ENCODE peak calls at places on chromosomes 2 and 18, in four cellular contexts. P is hepatocyte, M is AG04450, J is mammary epithelial cell. W is an unnamed sample. For H3K9me3, the result is how much of the 10 kb centered on the place peaks cover.

GRCh38 chr2:173669271-173669853 is 295.8 kb downstream of the SP3 start:
- DNase-seq in J (peak), M (no peak), P (no peak), W (no peak)

GRCh38 chr2:149799296-149799695 is 211.7 kb upstream of the MMADHC start:
- DNase-seq in M (no peak), J (peak), P (peak), W (no peak)

GRCh38 chr2:85131116-85131515 is 2.1 kb upstream of the TCF7L1 start:
- DNase-seq in M (no peak), J (no peak), P (peak), W (peak)

GRCh38 chr2:195531754-195532153 is 125.3 kb upstream of the SLC39A10 start:
- DNase-seq in P (no peak), M (no peak), J (no peak), W (no peak)

GRCh38 chr2:98359986-98360385 is 13.7 kb downstream of the CNGA3 start:
- DNase-seq in P (no peak), J (peak), M (no peak), W (no peak)

GRCh38 chr18:49206717-49207116 is 253.7 kb downstream of the DYM start:
- DNase-seq in M (no peak), P (no peak), J (peak), W (no peak)

GRCh38 chr18:45662468-45662867 is 47.2 kb downstream of the SLC14A2 start:
- DNase-seq in M (no peak), P (no peak), J (no peak), W (no peak)

GRCh38 chr2:241441492-241441891 is 66.9 kb downstream of the STK25 start:
- DNase-seq in P (no peak), M (no peak), J (no peak), W (no peak)

GRCh38 chr18:40041951-40042350 is 1913.1 kb upstream of the PIK3C3 start:
- DNase-seq in M (no peak), P (no peak), J (no peak), W (no peak)

GRCh38 chr18:50793641-50794565 is 25.9 kb downstream of the MRO start:
- DNase-seq in J (no peak), P (no peak), M (no peak), W (no peak)

GRCh38 chr2:189147361-189147760 is 32.2 kb downstream of the COL5A2 start:
- DNase-seq in M (no peak), J (peak), P (no peak), W (no peak)

GRCh38 chr2:181685150-181685688 is 4.9 kb upstream of the NEUROD1 start:
- DNase-seq in J (no peak), P (peak), M (no peak), W (peak)

GRCh38 chr18:10072659-10073309 is 159.0 kb downstream of the VAPA start:
- DNase-seq in M (no peak), P (no peak), J (peak), W (no peak)

GRCh38 chr2:205034034-205034433 is 488.8 kb downstream of the PARD3B start:
- DNase-seq in J (no peak), M (no peak), P (no peak), W (no peak)

GRCh38 chr18:43935051-43935412 is 657.7 kb upstream of the SYT4 start:
- DNase-seq in M (peak), P (peak), J (no peak), W (no peak)

GRCh38 chr2:222938327-222938726 is 77.5 kb downstream of the ACSL3 start:
- DNase-seq in P (no peak), J (no peak), M (no peak), W (no peak)

GRCh38 chr2:56239030-56239429 is 55.2 kb downstream of the CCDC85A start:
- DNase-seq in J (no peak), P (no peak), M (no peak), W (no peak)

GRCh38 chr18:10580215-10580614 is 54.4 kb downstream of the NAPG start:
- DNase-seq in M (no peak), P (no peak), J (no peak), W (no peak)

GRCh38 chr2:208820289-208820688 is 413.7 kb downstream of the PTH2R start:
- DNase-seq in M (no peak), P (peak), J (peak), W (no peak)

GRCh38 chr2:160293401-160293911 is 93.4 kb upstream of the ITGB6 start:
- DNase-seq in M (peak), J (peak), P (peak), W (no peak)

GRCh38 chr2:44941551-44942234 is at the start of gene SIX3:
- DNase-seq in J (peak), M (no peak), P (no peak), W (peak)

GRCh38 chr2:67733517-67733916 is 329.3 kb downstream of the C1D start:
- DNase-seq in M (no peak), J (peak), P (no peak), W (peak)

GRCh38 chr2:78592547-78592946 is 433.0 kb upstream of the REG3G start:
- DNase-seq in P (no peak), J (no peak), M (no peak), W (no peak)

GRCh38 chr18:72752220-72752619 is 115.6 kb downstream of the NETO1 start:
- DNase-seq in M (no peak), J (no peak), P (no peak), W (no peak)

GRCh38 chr2:66851449-66851872 is 416.5 kb downstream of the MEIS1 start:
- DNase-seq in P (peak), M (peak), J (peak), W (no peak)

GRCh38 chr2:96514521-96514920 is 9.4 kb upstream of the NEURL3 start:
- DNase-seq in J (peak), P (no peak), M (no peak), W (no peak)

GRCh38 chr18:55588876-55589595 is 1.0 kb upstream of the TCF4 start:
- DNase-seq in P (no peak), J (peak), M (no peak), W (no peak)

GRCh38 chr2:68779595-68779994 is 45.0 kb downstream of the ARHGAP25 start:
- DNase-seq in P (no peak), J (no peak), M (no peak), W (no peak)

GRCh38 chr2:238811765-238812164 is 36.1 kb upstream of the TWIST2 start:
- DNase-seq in P (no peak), J (no peak), M (no peak), W (no peak)

GRCh38 chr2:96699021-96699420 is 40.8 kb downstream of the LMAN2L start:
- DNase-seq in M (no peak), J (no peak), P (no peak), W (no peak)

GRCh38 chr18:5772706-5773105 is 122.6 kb downstream of the TMEM200C start:
- DNase-seq in P (no peak), M (no peak), J (no peak), W (no peak)

GRCh38 chr2:127651987-127652550 is 6.1 kb downstream of the GPR17 start:
- DNase-seq in M (no peak), P (peak), J (no peak), W (no peak)

GRCh38 chr2:100577777-100578176 is 15.0 kb downstream of the PDCL3 start:
- DNase-seq in P (no peak), J (peak), M (no peak), W (no peak)

DNA sequence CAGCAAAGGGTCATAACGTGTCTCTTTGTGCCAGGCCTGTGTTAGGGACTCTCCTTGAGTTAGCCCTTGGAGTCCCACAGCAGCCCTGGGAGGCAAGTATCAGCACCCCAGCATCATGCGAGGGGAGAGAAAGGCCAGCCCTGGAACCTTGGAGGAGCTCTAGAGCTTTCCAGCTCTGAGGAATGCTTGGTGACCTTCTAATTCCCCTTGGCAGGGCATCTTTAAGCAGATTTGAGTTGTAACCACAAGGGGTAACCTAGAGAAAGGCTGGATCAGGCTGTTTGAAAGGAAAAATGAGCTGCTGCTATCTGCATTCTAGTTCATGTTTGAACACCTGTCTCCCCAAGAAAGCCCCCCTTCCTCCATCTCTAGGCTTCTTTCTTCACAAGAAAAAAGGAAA is 23.8 kb upstream of the ODC1 start:
- DNase-seq in P (no peak), M (no peak), J (no peak), W (peak)
- TF ChIP-seq CTCF in P (no peak), M (peak), J (no peak), W (peak)

DNA sequence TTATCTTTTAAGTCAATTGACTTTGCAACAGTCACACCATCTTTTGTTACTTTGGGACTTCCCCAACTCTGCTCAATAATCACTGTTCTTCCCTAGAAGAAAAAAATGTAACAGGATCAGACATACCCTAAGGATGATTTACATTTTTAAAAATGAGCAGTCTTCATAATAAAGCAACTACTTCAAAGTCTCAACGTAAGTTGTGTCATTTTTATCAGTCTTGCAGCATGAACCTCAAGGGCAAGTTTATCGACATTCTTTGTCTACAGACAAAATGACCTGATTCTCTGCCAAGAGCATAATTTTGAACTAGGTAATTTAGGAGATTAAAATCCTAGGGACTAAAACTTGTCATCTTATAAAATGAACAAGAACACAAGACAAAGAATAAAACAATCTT is 2.3 kb downstream of the HSPD1 start:
- DNase-seq in M (no peak), P (no peak), J (no peak), W (no peak)
- H3K4me3 ChIP-seq in M (no peak), P (peak), J (peak), W (no peak)

GRCh38 chr2:89819809-89820208 is 1128.3 kb downstream of the RPIA start:
- DNase-seq in P (no peak), M (no peak), J (no peak), W (no peak)
- H3K9me3 ChIP-seq in P (under half), M (half or more), J (half or more), W (under half)

DNA sequence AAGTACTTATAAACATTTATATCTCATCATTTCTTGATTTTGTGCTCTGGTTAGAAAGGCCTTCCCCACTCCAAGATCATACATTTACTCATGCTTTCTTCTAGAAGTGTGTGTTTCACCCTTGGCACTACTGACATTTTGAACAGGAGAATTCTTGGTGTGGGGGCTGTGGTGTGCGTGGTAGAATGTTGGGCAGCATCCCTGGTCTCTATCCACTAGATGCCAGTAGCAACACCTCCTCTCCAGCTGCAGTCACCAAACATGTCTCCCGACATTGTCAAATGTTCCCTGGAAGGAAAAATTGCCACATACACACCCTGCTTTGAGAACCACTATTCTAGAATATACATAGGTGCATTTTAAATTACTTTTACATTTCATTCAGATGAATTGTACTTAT is 8.7 kb upstream of the TGIF1 start:
- DNase-seq in M (no peak), P (peak), J (no peak), W (peak)
- TF ChIP-seq CTCF in M (no peak), P (peak), J (no peak), W (peak)

GRCh38 chr18:56747857-56748256 is 96.7 kb downstream of the WDR7 start:
- DNase-seq in J (no peak), M (no peak), P (no peak), W (no peak)

GRCh38 chr18:56743115-56743514 is 92.0 kb downstream of the WDR7 start:
- DNase-seq in M (no peak), J (no peak), P (no peak), W (no peak)

GRCh38 chr18:56748698-56749268 is 97.6 kb downstream of the WDR7 start:
- DNase-seq in M (peak), P (peak), J (peak), W (no peak)

GRCh38 chr18:56741685-56742084 is 90.5 kb downstream of the WDR7 start:
- DNase-seq in P (no peak), J (no peak), M (no peak), W (no peak)

DNA sequence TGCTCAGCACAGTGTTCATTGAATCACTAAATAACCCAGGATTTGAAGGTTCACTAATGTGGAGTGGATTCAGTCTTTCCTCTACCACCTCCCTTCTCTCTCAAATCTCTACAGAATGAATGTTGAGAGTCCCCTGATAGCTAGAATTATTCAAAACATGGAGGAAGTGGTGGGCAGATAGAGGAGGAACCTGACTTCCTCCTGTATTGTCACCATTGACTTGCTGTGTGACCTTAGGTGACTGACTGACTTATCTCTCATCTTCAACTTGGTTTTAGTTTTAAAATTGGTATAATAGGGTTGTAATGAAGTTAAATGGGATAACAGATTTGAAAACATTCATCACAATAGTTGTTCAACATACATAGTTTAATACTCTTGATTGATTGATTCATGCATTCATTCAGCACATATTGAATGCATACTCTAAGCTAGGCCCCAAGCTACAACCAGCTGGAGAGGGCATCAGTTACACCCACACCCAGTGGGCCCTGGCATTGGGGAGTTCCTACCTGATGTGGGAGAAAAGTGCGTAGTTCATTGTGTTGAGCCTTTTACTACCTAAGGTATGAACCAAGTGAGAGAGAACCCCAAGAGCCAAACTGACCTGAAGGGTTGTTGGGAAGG is 96.0 kb downstream of the WDR7 start:
- DNase-seq in M (no peak), P (no peak), J (no peak), W (no peak)
- H3K4me3 ChIP-seq in M (no peak), P (no peak), J (no peak), W (no peak)

DNA sequence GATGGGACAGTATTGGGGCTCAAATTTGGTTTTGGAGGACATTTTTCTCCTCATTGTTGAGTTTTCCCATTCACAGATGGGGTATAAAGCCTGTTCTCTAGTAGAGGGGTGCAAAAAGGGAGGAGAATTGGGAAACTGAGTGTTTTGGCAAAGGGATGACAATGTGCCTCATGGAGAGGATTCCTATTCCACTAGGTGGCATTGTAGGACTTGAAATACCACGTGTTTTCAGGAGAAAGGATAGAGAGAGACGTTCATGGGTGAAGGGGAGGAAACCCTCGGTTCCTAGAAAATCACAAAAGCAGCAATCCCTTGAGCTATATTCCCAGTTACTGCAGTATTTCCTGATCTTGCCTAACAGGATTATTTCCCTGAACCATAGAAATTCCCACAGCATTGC is 113.7 kb upstream of the SRD5A2 start:
- DNase-seq in M (no peak), J (peak), P (no peak), W (no peak)
- H3K9me3 ChIP-seq in M (under half), J (under half), P (under half), W (under half)

GRCh38 chr2:134231965-134232340 is 21.9 kb upstream of the MGAT5 start:
- DNase-seq in M (no peak), P (no peak), J (peak), W (no peak)

GRCh38 chr2:134234535-134234934 is 19.3 kb upstream of the MGAT5 start:
- DNase-seq in M (no peak), J (no peak), P (peak), W (peak)

GRCh38 chr2:134233733-134234135 is 20.1 kb upstream of the MGAT5 start:
- DNase-seq in J (no peak), M (no peak), P (no peak), W (no peak)

GRCh38 chr2:134232461-134232860 is 21.4 kb upstream of the MGAT5 start:
- DNase-seq in M (no peak), P (no peak), J (no peak), W (no peak)

GRCh38 chr2:134232868-134233732 is 20.8 kb upstream of the MGAT5 start:
- DNase-seq in J (peak), M (no peak), P (no peak), W (no peak)
- TF ChIP-seq CTCF in J (no peak), M (no peak), P (no peak), W (no peak)

GRCh38 chr2:232485757-232486557 is 1.7 kb downstream of the ECEL1 start:
- DNase-seq in J (no peak), P (no peak), M (no peak), W (no peak)
- H3K4me3 ChIP-seq in J (no peak), P (no peak), M (no peak), W (peak)

DNA sequence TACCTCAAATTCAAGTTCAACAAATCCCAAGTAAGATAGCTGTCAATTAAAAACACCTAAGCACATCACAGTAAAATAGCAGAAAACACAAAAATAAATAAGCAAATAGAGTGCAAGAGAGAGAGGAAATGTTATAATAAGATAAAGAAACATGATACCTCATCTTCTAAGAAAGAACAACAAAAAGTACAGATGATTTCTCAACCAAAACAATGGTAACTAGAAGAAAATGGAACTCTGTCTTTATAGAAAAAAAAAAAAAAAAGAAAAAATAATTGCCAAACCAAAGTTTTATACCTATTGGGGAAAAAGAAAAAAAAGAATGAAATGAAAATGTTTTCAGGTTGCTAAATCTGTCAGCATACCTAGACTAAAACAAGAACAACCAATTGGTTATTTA is 1253.5 kb upstream of the CDH2 start:
- DNase-seq in J (no peak), P (no peak), M (no peak), W (no peak)
- H3K9me3 ChIP-seq in J (under half), P (under half), M (under half), W (under half)

W was measured in WERI-Rb-1.